ENCODE peak calls at places on chromosomes 7 and 10, in ten cellular contexts. Z is tibial artery, P is IMR-90, I is lower lobe of right lung, G is A549, D is psoas muscle, H is left ventricle myocardium inferior, M is pancreas, S is fibroblast of lung, C is left lung. J is an unnamed sample. For H3K4me1, the result is how much of the 10 kb centered on the place peaks cover.

GRCh38 chr10:3926268-3926667 is 141.3 kb upstream of the KLF6 start:
- DNase-seq in Z (no peak), P (no peak), I (no peak), G (no peak), D (no peak), H (no peak), M (no peak), S (no peak), C (no peak), J (no peak)

GRCh38 chr10:46787321-46787615 is 124.0 kb upstream of the PTPN20 start:
- DNase-seq in Z (no peak), P (peak), I (no peak), G (peak), D (no peak), H (no peak), M (no peak), S (peak), C (no peak), J (no peak)

GRCh38 chr7:73549176-73549575 is 8.3 kb downstream of the BCL7B start:
- DNase-seq in Z (no peak), P (no peak), I (no peak), G (no peak), D (no peak), H (no peak), M (no peak), S (no peak), C (no peak), J (no peak)

GRCh38 chr10:52313350-52314006 is 603 bp upstream of the DKK1 start:
- DNase-seq in Z (no peak), P (peak), I (no peak), G (peak), D (no peak), H (no peak), M (no peak), S (peak), C (no peak), J (no peak)

GRCh38 chr7:90594791-90595317 is 1.3 kb upstream of the CDK14 start:
- DNase-seq in Z (peak), P (peak), I (no peak), G (no peak), D (peak), H (peak), M (no peak), S (peak), C (peak), J (peak)

GRCh38 chr10:31350891-31351290 is 31.9 kb downstream of the ZEB1 start:
- DNase-seq in Z (no peak), P (no peak), I (no peak), G (no peak), D (no peak), H (no peak), M (no peak), S (no peak), C (no peak), J (no peak)

GRCh38 chr10:21820952-21821351 is 182.6 kb downstream of the DNAJC1 start:
- DNase-seq in Z (no peak), P (no peak), I (no peak), G (no peak), D (no peak), H (no peak), M (no peak), S (no peak), C (no peak), J (no peak)

GRCh38 chr10:2037966-2038493 is 300.7 kb upstream of the ADARB2 start:
- DNase-seq in Z (no peak), P (no peak), I (no peak), G (no peak), D (no peak), H (no peak), M (no peak), S (no peak), C (no peak), J (no peak)

GRCh38 chr7:74017122-74017521 is 10.9 kb upstream of the ELN start:
- DNase-seq in Z (no peak), P (no peak), I (no peak), G (no peak), D (no peak), H (no peak), M (no peak), S (no peak), C (no peak), J (no peak)

GRCh38 chr7:7122033-7122478 is 60.3 kb upstream of the C1GALT1 start:
- DNase-seq in Z (no peak), P (no peak), I (no peak), G (no peak), D (no peak), H (no peak), M (no peak), S (peak), C (no peak), J (no peak)

GRCh38 chr10:78063236-78063635 is 29.6 kb downstream of the RPS24 start:
- DNase-seq in Z (no peak), P (no peak), I (no peak), G (no peak), D (no peak), H (no peak), M (no peak), S (no peak), C (no peak), J (no peak)

GRCh38 chr10:43114031-43114742 is 24.1 kb upstream of the CSGALNACT2 start:
- DNase-seq in Z (no peak), P (no peak), I (no peak), G (no peak), D (no peak), H (no peak), M (peak), S (no peak), C (no peak), J (no peak)

GRCh38 chr7:19442016-19442785 is 266.6 kb downstream of the POLR1F start:
- DNase-seq in Z (no peak), P (peak), I (no peak), G (peak), D (no peak), H (no peak), M (no peak), S (peak), C (no peak), J (no peak)

GRCh38 chr7:134699871-134700270 is 53.2 kb downstream of the BPGM start:
- DNase-seq in Z (no peak), P (no peak), I (no peak), G (no peak), D (no peak), H (no peak), M (no peak), S (no peak), C (no peak), J (no peak)

GRCh38 chr7:69018200-69018599 is 580.1 kb upstream of the AUTS2 start:
- DNase-seq in Z (no peak), P (no peak), I (no peak), G (no peak), D (no peak), H (no peak), M (no peak), S (no peak), C (no peak), J (no peak)

GRCh38 chr7:116663744-116664143 is 8.3 kb upstream of the MET start:
- DNase-seq in Z (no peak), P (no peak), I (no peak), G (no peak), D (no peak), H (no peak), M (peak), S (no peak), C (no peak), J (no peak)

GRCh38 chr7:12601302-12601869 is 30.9 kb downstream of the SCIN start:
- DNase-seq in Z (no peak), P (no peak), I (no peak), G (no peak), D (no peak), H (no peak), M (no peak), S (no peak), C (no peak), J (no peak)

GRCh38 chr10:25725917-25726716 is 207.9 kb upstream of the MYO3A start:
- DNase-seq in Z (no peak), P (peak), I (no peak), G (peak), D (no peak), H (no peak), M (no peak), S (peak), C (no peak), J (peak)

GRCh38 chr7:20064974-20065862 is 152.0 kb downstream of the MACC1 start:
- DNase-seq in Z (no peak), P (peak), I (no peak), G (no peak), D (no peak), H (no peak), M (no peak), S (peak), C (peak), J (peak)

GRCh38 chr7:116162236-116162635 is 48.1 kb upstream of the TES start:
- DNase-seq in Z (no peak), P (no peak), I (no peak), G (no peak), D (no peak), H (no peak), M (no peak), S (no peak), C (no peak), J (no peak)

GRCh38 chr7:66950311-66950710 is 29.3 kb downstream of the TMEM248 start:
- DNase-seq in Z (peak), P (peak), I (no peak), G (no peak), D (no peak), H (no peak), M (no peak), S (no peak), C (no peak), J (no peak)

GRCh38 chr7:36589391-36589790 is 134.9 kb downstream of the AOAH start:
- DNase-seq in Z (no peak), P (no peak), I (no peak), G (no peak), D (no peak), H (no peak), M (no peak), S (no peak), C (no peak), J (no peak)

GRCh38 chr10:86678999-86679792 is 10.9 kb downstream of the LDB3 start:
- DNase-seq in Z (no peak), P (no peak), I (no peak), G (no peak), D (no peak), H (no peak), M (no peak), S (no peak), C (no peak), J (no peak)

GRCh38 chr7:140526214-140526613 is 46.9 kb upstream of the MKRN1 start:
- DNase-seq in Z (no peak), P (no peak), I (no peak), G (no peak), D (no peak), H (no peak), M (no peak), S (no peak), C (no peak), J (no peak)

GRCh38 chr10:81866753-81867152 is 8.2 kb upstream of the NRG3 start:
- DNase-seq in Z (no peak), P (no peak), I (no peak), G (no peak), D (no peak), H (no peak), M (no peak), S (no peak), C (no peak), J (no peak)

GRCh38 chr10:119421887-119422684 is 120.4 kb downstream of the RGS10 start:
- DNase-seq in Z (no peak), P (peak), I (no peak), G (no peak), D (no peak), H (peak), M (no peak), S (peak), C (no peak), J (no peak)

GRCh38 chr10:79416578-79417255 is 28.7 kb downstream of the ZCCHC24 start:
- DNase-seq in Z (no peak), P (no peak), I (peak), G (no peak), D (peak), H (peak), M (peak), S (no peak), C (peak), J (no peak)

GRCh38 chr10:12995425-12995861 is 6.1 kb downstream of the CCDC3 start:
- DNase-seq in Z (no peak), P (no peak), I (no peak), G (no peak), D (no peak), H (no peak), M (no peak), S (no peak), C (no peak), J (no peak)

GRCh38 chr7:32318300-32319018 is 171.7 kb downstream of the LSM5 start:
- DNase-seq in Z (no peak), P (no peak), I (no peak), G (no peak), D (no peak), H (peak), M (peak), S (no peak), C (no peak), J (no peak)

GRCh38 chr7:19397917-19398316 is 252.7 kb upstream of the FERD3L start:
- DNase-seq in Z (no peak), P (peak), I (no peak), G (no peak), D (no peak), H (no peak), M (no peak), S (peak), C (no peak), J (no peak)

GRCh38 chr10:13945760-13946460 is 359.1 kb downstream of the PRPF18 start:
- DNase-seq in Z (no peak), P (peak), I (no peak), G (no peak), D (no peak), H (no peak), M (no peak), S (peak), C (no peak), J (no peak)

GRCh38 chr7:47576031-47576908 is 5.6 kb downstream of the TNS3 start:
- DNase-seq in Z (peak), P (peak), I (no peak), G (peak), D (peak), H (peak), M (peak), S (peak), C (peak), J (no peak)

GRCh38 chr10:70381491-70382421 is 669 bp downstream of the LRRC20 start:
- DNase-seq in Z (peak), P (peak), I (peak), G (peak), D (peak), H (peak), M (peak), S (peak), C (no peak), J (no peak)

GRCh38 chr7:101373812-101374612 is 11.3 kb downstream of the COL26A1 start:
- DNase-seq in Z (no peak), P (no peak), I (peak), G (no peak), D (no peak), H (no peak), M (peak), S (no peak), C (peak), J (no peak)

GRCh38 chr7:28621369-28621807 is 209.1 kb downstream of the CREB5 start:
- DNase-seq in Z (no peak), P (no peak), I (no peak), G (no peak), D (no peak), H (no peak), M (no peak), S (no peak), C (no peak), J (no peak)

GRCh38 chr7:117014673-117015133 is 61.4 kb downstream of the ST7 start:
- DNase-seq in Z (peak), P (peak), I (peak), G (peak), D (peak), H (peak), M (peak), S (peak), C (peak), J (no peak)

GRCh38 chr10:22321156-22321711 is 335 bp downstream of the BMI1 start:
- DNase-seq in Z (peak), P (peak), I (peak), G (peak), D (peak), H (peak), M (peak), S (peak), C (peak), J (peak)

GRCh38 chr7:137977173-137977572 is 24.7 kb downstream of the CREB3L2 start:
- DNase-seq in Z (no peak), P (no peak), I (no peak), G (no peak), D (no peak), H (no peak), M (no peak), S (no peak), C (no peak), J (no peak)
- H3K27ac ChIP-seq in Z (peak), P (peak), I (no peak), G (peak), D (no peak), H (peak), M (no peak), S (peak), C (no peak), J (peak)

GRCh38 chr10:103762924-103763323 is 92.5 kb downstream of the SH3PXD2A start:
- DNase-seq in Z (no peak), P (no peak), I (no peak), G (no peak), D (no peak), H (no peak), M (no peak), S (no peak), C (no peak), J (no peak)

GRCh38 chr10:103763374-103764202 is 91.8 kb downstream of the SH3PXD2A start:
- DNase-seq in Z (no peak), P (peak), I (no peak), G (no peak), D (no peak), H (no peak), M (no peak), S (no peak), C (no peak), J (no peak)

GRCh38 chr10:103765168-103765567 is 90.2 kb downstream of the SH3PXD2A start:
- DNase-seq in Z (no peak), P (peak), I (no peak), G (no peak), D (no peak), H (no peak), M (no peak), S (peak), C (no peak), J (no peak)

GRCh38 chr10:103765981-103766380 is 89.4 kb downstream of the SH3PXD2A start:
- DNase-seq in Z (no peak), P (peak), I (no peak), G (no peak), D (no peak), H (peak), M (peak), S (no peak), C (no peak), J (no peak)

GRCh38 chr10:103764296-103765088 is 90.9 kb downstream of the SH3PXD2A start:
- DNase-seq in Z (no peak), P (no peak), I (no peak), G (no peak), D (no peak), H (no peak), M (no peak), S (no peak), C (no peak), J (no peak)
- H3K4me1 ChIP-seq in Z (under half), P (under half), I (half or more), G (half or more), D (half or more), H (half or more), M (under half), S (under half), C (half or more), J (under half)

GRCh38 chr7:80829527-80829926 is 89.3 kb downstream of the SEMA3C start:
- DNase-seq in Z (no peak), P (no peak), I (no peak), G (no peak), D (no peak), H (no peak), M (no peak), S (no peak), C (no peak), J (no peak)

GRCh38 chr7:80827238-80827633 is 91.6 kb downstream of the SEMA3C start:
- DNase-seq in Z (no peak), P (peak), I (no peak), G (no peak), D (no peak), H (no peak), M (no peak), S (peak), C (no peak), J (no peak)

GRCh38 chr7:80831996-80832395 is 86.9 kb downstream of the SEMA3C start:
- DNase-seq in Z (no peak), P (peak), I (no peak), G (no peak), D (no peak), H (no peak), M (no peak), S (no peak), C (no peak), J (no peak)

GRCh38 chr7:80830584-80831319 is 88.1 kb downstream of the SEMA3C start:
- DNase-seq in Z (no peak), P (peak), I (no peak), G (no peak), D (no peak), H (no peak), M (no peak), S (no peak), C (no peak), J (no peak)

GRCh38 chr7:80830000-80830399 is 88.9 kb downstream of the SEMA3C start:
- DNase-seq in Z (no peak), P (no peak), I (no peak), G (no peak), D (no peak), H (no peak), M (no peak), S (no peak), C (no peak), J (no peak)
- H3K4me3 ChIP-seq in Z (no peak), P (no peak), I (no peak), G (no peak), D (no peak), H (no peak), M (no peak), S (no peak), C (no peak), J (no peak)

GRCh38 chr10:18666810-18667209 is 7.6 kb downstream of the ARL5B start:
- DNase-seq in Z (no peak), P (peak), I (no peak), G (no peak), D (no peak), H (no peak), M (no peak), S (peak), C (no peak), J (peak)
- H3K27ac ChIP-seq in Z (no peak), P (no peak), I (no peak), G (no peak), D (no peak), H (no peak), M (no peak), S (no peak), C (peak), J (peak)